ENCODE peak calls at places on chromosome 1, in ten cellular contexts. One of them, this sample, is unnamed.

GRCh38 chr1:153929433-153929825 is 6.7 kb upstream of the GATAD2B start:
- DNase-seq in nephron progenitor cell: no peak
- DNase-seq in NCI-H1092: no peak
- DNase-seq in hippocampal formation: no peak
- DNase-seq in activated naive CD4-positive, alpha-beta T cell: no peak
- DNase-seq in NCI-H1417: no peak
- DNase-seq in ELF-1: no peak
- DNase-seq in tibial nerve: no peak
- DNase-seq in NCI-H345: no peak
- DNase-seq in stimulated activated CD4-positive, alpha-beta T cell treated with anti-CD3 and anti-CD28 coated beads, Interleukin-15, amount 100 ng/mL, for 1 hour: no peak
- DNase-seq in this sample: no peak

GRCh38 chr1:45518910-45519309 is 2.8 kb downstream of the PRDX1 start:
- DNase-seq in nephron progenitor cell: no peak
- DNase-seq in NCI-H1092: no peak
- DNase-seq in hippocampal formation: peak
- DNase-seq in activated naive CD4-positive, alpha-beta T cell: no peak
- DNase-seq in NCI-H1417: no peak
- DNase-seq in ELF-1: no peak
- DNase-seq in tibial nerve: no peak
- DNase-seq in NCI-H345: no peak
- DNase-seq in stimulated activated CD4-positive, alpha-beta T cell treated with anti-CD3 and anti-CD28 coated beads, Interleukin-15, amount 100 ng/mL, for 1 hour: no peak
- DNase-seq in this sample: no peak

GRCh38 chr1:27713139-27713725 is 12.5 kb upstream of the FAM76A start:
- DNase-seq in nephron progenitor cell: no peak
- DNase-seq in NCI-H1092: no peak
- DNase-seq in hippocampal formation: no peak
- DNase-seq in activated naive CD4-positive, alpha-beta T cell: no peak
- DNase-seq in NCI-H1417: peak
- DNase-seq in ELF-1: no peak
- DNase-seq in tibial nerve: no peak
- DNase-seq in NCI-H345: no peak
- DNase-seq in stimulated activated CD4-positive, alpha-beta T cell treated with anti-CD3 and anti-CD28 coated beads, Interleukin-15, amount 100 ng/mL, for 1 hour: no peak
- DNase-seq in this sample: no peak

GRCh38 chr1:25700124-25700523 is 83.5 kb downstream of the MAN1C1 start:
- DNase-seq in nephron progenitor cell: no peak
- DNase-seq in NCI-H1092: no peak
- DNase-seq in hippocampal formation: peak
- DNase-seq in activated naive CD4-positive, alpha-beta T cell: no peak
- DNase-seq in NCI-H1417: no peak
- DNase-seq in ELF-1: no peak
- DNase-seq in tibial nerve: peak
- DNase-seq in NCI-H345: no peak
- DNase-seq in stimulated activated CD4-positive, alpha-beta T cell treated with anti-CD3 and anti-CD28 coated beads, Interleukin-15, amount 100 ng/mL, for 1 hour: no peak
- DNase-seq in this sample: no peak

GRCh38 chr1:172585348-172585747 is 52.4 kb downstream of the SUCO start:
- DNase-seq in nephron progenitor cell: no peak
- DNase-seq in NCI-H1092: no peak
- DNase-seq in hippocampal formation: no peak
- DNase-seq in activated naive CD4-positive, alpha-beta T cell: no peak
- DNase-seq in NCI-H1417: no peak
- DNase-seq in ELF-1: no peak
- DNase-seq in tibial nerve: no peak
- DNase-seq in NCI-H345: no peak
- DNase-seq in stimulated activated CD4-positive, alpha-beta T cell treated with anti-CD3 and anti-CD28 coated beads, Interleukin-15, amount 100 ng/mL, for 1 hour: no peak
- DNase-seq in this sample: no peak

GRCh38 chr1:53070621-53071020 is 8.6 kb downstream of the PODN start:
- DNase-seq in nephron progenitor cell: peak
- DNase-seq in NCI-H1092: no peak
- DNase-seq in hippocampal formation: no peak
- DNase-seq in activated naive CD4-positive, alpha-beta T cell: no peak
- DNase-seq in NCI-H1417: no peak
- DNase-seq in ELF-1: no peak
- DNase-seq in tibial nerve: peak
- DNase-seq in NCI-H345: no peak
- DNase-seq in stimulated activated CD4-positive, alpha-beta T cell treated with anti-CD3 and anti-CD28 coated beads, Interleukin-15, amount 100 ng/mL, for 1 hour: no peak
- DNase-seq in this sample: no peak

GRCh38 chr1:111988377-111988742 is 1.1 kb downstream of the KCND3 start:
- DNase-seq in nephron progenitor cell: no peak
- DNase-seq in NCI-H1092: no peak
- DNase-seq in hippocampal formation: no peak
- DNase-seq in activated naive CD4-positive, alpha-beta T cell: no peak
- DNase-seq in NCI-H1417: no peak
- DNase-seq in ELF-1: no peak
- DNase-seq in tibial nerve: no peak
- DNase-seq in NCI-H345: peak
- DNase-seq in stimulated activated CD4-positive, alpha-beta T cell treated with anti-CD3 and anti-CD28 coated beads, Interleukin-15, amount 100 ng/mL, for 1 hour: no peak
- DNase-seq in this sample: no peak

GRCh38 chr1:50860256-50860655 is 99.8 kb downstream of the FAF1 start:
- DNase-seq in nephron progenitor cell: no peak
- DNase-seq in NCI-H1092: no peak
- DNase-seq in hippocampal formation: no peak
- DNase-seq in activated naive CD4-positive, alpha-beta T cell: no peak
- DNase-seq in NCI-H1417: no peak
- DNase-seq in ELF-1: no peak
- DNase-seq in tibial nerve: no peak
- DNase-seq in NCI-H345: no peak
- DNase-seq in stimulated activated CD4-positive, alpha-beta T cell treated with anti-CD3 and anti-CD28 coated beads, Interleukin-15, amount 100 ng/mL, for 1 hour: no peak
- DNase-seq in this sample: no peak

GRCh38 chr1:204962742-204963632 is 80.0 kb upstream of the CNTN2 start:
- DNase-seq in nephron progenitor cell: no peak
- DNase-seq in NCI-H1092: no peak
- DNase-seq in hippocampal formation: no peak
- DNase-seq in activated naive CD4-positive, alpha-beta T cell: no peak
- DNase-seq in NCI-H1417: no peak
- DNase-seq in ELF-1: no peak
- DNase-seq in tibial nerve: no peak
- DNase-seq in NCI-H345: no peak
- DNase-seq in stimulated activated CD4-positive, alpha-beta T cell treated with anti-CD3 and anti-CD28 coated beads, Interleukin-15, amount 100 ng/mL, for 1 hour: no peak
- DNase-seq in this sample: no peak

GRCh38 chr1:35675773-35676172 is 34.4 kb upstream of the PSMB2 start:
- DNase-seq in nephron progenitor cell: no peak
- DNase-seq in NCI-H1092: no peak
- DNase-seq in hippocampal formation: no peak
- DNase-seq in activated naive CD4-positive, alpha-beta T cell: no peak
- DNase-seq in NCI-H1417: no peak
- DNase-seq in ELF-1: no peak
- DNase-seq in tibial nerve: no peak
- DNase-seq in NCI-H345: no peak
- DNase-seq in stimulated activated CD4-positive, alpha-beta T cell treated with anti-CD3 and anti-CD28 coated beads, Interleukin-15, amount 100 ng/mL, for 1 hour: no peak
- DNase-seq in this sample: no peak

GRCh38 chr1:151006331-151007052 is at the start of gene MINDY1:
- DNase-seq in nephron progenitor cell: peak
- DNase-seq in NCI-H1092: peak
- DNase-seq in hippocampal formation: peak
- DNase-seq in activated naive CD4-positive, alpha-beta T cell: no peak
- DNase-seq in NCI-H1417: peak
- DNase-seq in ELF-1: peak
- DNase-seq in tibial nerve: peak
- DNase-seq in NCI-H345: peak
- DNase-seq in stimulated activated CD4-positive, alpha-beta T cell treated with anti-CD3 and anti-CD28 coated beads, Interleukin-15, amount 100 ng/mL, for 1 hour: no peak
- DNase-seq in this sample: peak

GRCh38 chr1:173301507-173301906 is 94.4 kb upstream of the TNFSF4 start:
- DNase-seq in nephron progenitor cell: no peak
- DNase-seq in NCI-H1092: no peak
- DNase-seq in hippocampal formation: no peak
- DNase-seq in activated naive CD4-positive, alpha-beta T cell: no peak
- DNase-seq in NCI-H1417: no peak
- DNase-seq in ELF-1: no peak
- DNase-seq in tibial nerve: no peak
- DNase-seq in NCI-H345: no peak
- DNase-seq in stimulated activated CD4-positive, alpha-beta T cell treated with anti-CD3 and anti-CD28 coated beads, Interleukin-15, amount 100 ng/mL, for 1 hour: no peak
- DNase-seq in this sample: no peak

GRCh38 chr1:228150021-228150457 is 309 bp downstream of the GJC2 start:
- DNase-seq in nephron progenitor cell: no peak
- DNase-seq in NCI-H1092: no peak
- DNase-seq in hippocampal formation: no peak
- DNase-seq in activated naive CD4-positive, alpha-beta T cell: no peak
- DNase-seq in NCI-H1417: no peak
- DNase-seq in ELF-1: no peak
- DNase-seq in tibial nerve: peak
- DNase-seq in NCI-H345: no peak
- DNase-seq in stimulated activated CD4-positive, alpha-beta T cell treated with anti-CD3 and anti-CD28 coated beads, Interleukin-15, amount 100 ng/mL, for 1 hour: no peak
- DNase-seq in this sample: no peak

GRCh38 chr1:103336376-103336775 is 189.1 kb upstream of the RNPC3 start:
- DNase-seq in nephron progenitor cell: no peak
- DNase-seq in NCI-H1092: no peak
- DNase-seq in hippocampal formation: no peak
- DNase-seq in activated naive CD4-positive, alpha-beta T cell: no peak
- DNase-seq in NCI-H1417: no peak
- DNase-seq in ELF-1: no peak
- DNase-seq in tibial nerve: no peak
- DNase-seq in NCI-H345: no peak
- DNase-seq in stimulated activated CD4-positive, alpha-beta T cell treated with anti-CD3 and anti-CD28 coated beads, Interleukin-15, amount 100 ng/mL, for 1 hour: no peak
- DNase-seq in this sample: no peak

GRCh38 chr1:154327466-154328317 is 2.4 kb downstream of the ATP8B2 start:
- DNase-seq in nephron progenitor cell: no peak
- DNase-seq in NCI-H1092: no peak
- DNase-seq in hippocampal formation: no peak
- DNase-seq in activated naive CD4-positive, alpha-beta T cell: no peak
- DNase-seq in NCI-H1417: peak
- DNase-seq in ELF-1: no peak
- DNase-seq in tibial nerve: no peak
- DNase-seq in NCI-H345: peak
- DNase-seq in stimulated activated CD4-positive, alpha-beta T cell treated with anti-CD3 and anti-CD28 coated beads, Interleukin-15, amount 100 ng/mL, for 1 hour: no peak
- DNase-seq in this sample: peak

GRCh38 chr1:179029293-179029692 is 3.6 kb downstream of the FAM20B start:
- DNase-seq in nephron progenitor cell: no peak
- DNase-seq in NCI-H1092: no peak
- DNase-seq in hippocampal formation: no peak
- DNase-seq in activated naive CD4-positive, alpha-beta T cell: no peak
- DNase-seq in NCI-H1417: no peak
- DNase-seq in ELF-1: peak
- DNase-seq in tibial nerve: no peak
- DNase-seq in NCI-H345: no peak
- DNase-seq in stimulated activated CD4-positive, alpha-beta T cell treated with anti-CD3 and anti-CD28 coated beads, Interleukin-15, amount 100 ng/mL, for 1 hour: no peak
- DNase-seq in this sample: no peak

GRCh38 chr1:33346921-33347649 is 26.2 kb upstream of the A3GALT2 start:
- DNase-seq in nephron progenitor cell: no peak
- DNase-seq in NCI-H1092: no peak
- DNase-seq in hippocampal formation: no peak
- DNase-seq in activated naive CD4-positive, alpha-beta T cell: no peak
- DNase-seq in NCI-H1417: no peak
- DNase-seq in ELF-1: no peak
- DNase-seq in tibial nerve: no peak
- DNase-seq in NCI-H345: no peak
- DNase-seq in stimulated activated CD4-positive, alpha-beta T cell treated with anti-CD3 and anti-CD28 coated beads, Interleukin-15, amount 100 ng/mL, for 1 hour: no peak
- DNase-seq in this sample: peak

GRCh38 chr1:154574715-154575114 is 7.1 kb downstream of the CHRNB2 start:
- DNase-seq in nephron progenitor cell: no peak
- DNase-seq in NCI-H1092: peak
- DNase-seq in hippocampal formation: no peak
- DNase-seq in activated naive CD4-positive, alpha-beta T cell: no peak
- DNase-seq in NCI-H1417: peak
- DNase-seq in ELF-1: no peak
- DNase-seq in tibial nerve: no peak
- DNase-seq in NCI-H345: peak
- DNase-seq in stimulated activated CD4-positive, alpha-beta T cell treated with anti-CD3 and anti-CD28 coated beads, Interleukin-15, amount 100 ng/mL, for 1 hour: no peak
- DNase-seq in this sample: peak

GRCh38 chr1:47399138-47399840 is 16.8 kb upstream of the FOXE3 start:
- DNase-seq in nephron progenitor cell: no peak
- DNase-seq in NCI-H1092: no peak
- DNase-seq in hippocampal formation: no peak
- DNase-seq in activated naive CD4-positive, alpha-beta T cell: no peak
- DNase-seq in NCI-H1417: no peak
- DNase-seq in ELF-1: no peak
- DNase-seq in tibial nerve: no peak
- DNase-seq in NCI-H345: no peak
- DNase-seq in stimulated activated CD4-positive, alpha-beta T cell treated with anti-CD3 and anti-CD28 coated beads, Interleukin-15, amount 100 ng/mL, for 1 hour: no peak
- DNase-seq in this sample: no peak

GRCh38 chr1:235918032-235918431 is 51.3 kb upstream of the LYST start:
- DNase-seq in nephron progenitor cell: no peak
- DNase-seq in NCI-H1092: peak
- DNase-seq in hippocampal formation: no peak
- DNase-seq in activated naive CD4-positive, alpha-beta T cell: no peak
- DNase-seq in NCI-H1417: no peak
- DNase-seq in ELF-1: no peak
- DNase-seq in tibial nerve: no peak
- DNase-seq in NCI-H345: no peak
- DNase-seq in stimulated activated CD4-positive, alpha-beta T cell treated with anti-CD3 and anti-CD28 coated beads, Interleukin-15, amount 100 ng/mL, for 1 hour: no peak
- DNase-seq in this sample: no peak

GRCh38 chr1:107000907-107001306 is 55.6 kb upstream of the PRMT6 start:
- DNase-seq in nephron progenitor cell: no peak
- DNase-seq in NCI-H1092: no peak
- DNase-seq in hippocampal formation: no peak
- DNase-seq in activated naive CD4-positive, alpha-beta T cell: no peak
- DNase-seq in NCI-H1417: no peak
- DNase-seq in ELF-1: no peak
- DNase-seq in tibial nerve: no peak
- DNase-seq in NCI-H345: no peak
- DNase-seq in stimulated activated CD4-positive, alpha-beta T cell treated with anti-CD3 and anti-CD28 coated beads, Interleukin-15, amount 100 ng/mL, for 1 hour: no peak
- DNase-seq in this sample: no peak

GRCh38 chr1:4328402-4329071 is 325.9 kb upstream of the AJAP1 start:
- DNase-seq in nephron progenitor cell: no peak
- DNase-seq in NCI-H1092: no peak
- DNase-seq in hippocampal formation: no peak
- DNase-seq in activated naive CD4-positive, alpha-beta T cell: no peak
- DNase-seq in NCI-H1417: no peak
- DNase-seq in ELF-1: no peak
- DNase-seq in tibial nerve: no peak
- DNase-seq in NCI-H345: no peak
- DNase-seq in stimulated activated CD4-positive, alpha-beta T cell treated with anti-CD3 and anti-CD28 coated beads, Interleukin-15, amount 100 ng/mL, for 1 hour: no peak
- DNase-seq in this sample: no peak

GRCh38 chr1:23793018-23793781 is 2.3 kb downstream of the LYPLA2 start:
- DNase-seq in nephron progenitor cell: peak
- DNase-seq in NCI-H1092: no peak
- DNase-seq in hippocampal formation: no peak
- DNase-seq in activated naive CD4-positive, alpha-beta T cell: no peak
- DNase-seq in NCI-H1417: no peak
- DNase-seq in ELF-1: no peak
- DNase-seq in tibial nerve: no peak
- DNase-seq in NCI-H345: no peak
- DNase-seq in stimulated activated CD4-positive, alpha-beta T cell treated with anti-CD3 and anti-CD28 coated beads, Interleukin-15, amount 100 ng/mL, for 1 hour: no peak
- DNase-seq in this sample: no peak

GRCh38 chr1:81936838-81937237 is 136.1 kb downstream of the ADGRL2 start:
- DNase-seq in nephron progenitor cell: no peak
- DNase-seq in NCI-H1092: no peak
- DNase-seq in hippocampal formation: peak
- DNase-seq in activated naive CD4-positive, alpha-beta T cell: no peak
- DNase-seq in NCI-H1417: no peak
- DNase-seq in ELF-1: no peak
- DNase-seq in tibial nerve: no peak
- DNase-seq in NCI-H345: no peak
- DNase-seq in stimulated activated CD4-positive, alpha-beta T cell treated with anti-CD3 and anti-CD28 coated beads, Interleukin-15, amount 100 ng/mL, for 1 hour: no peak
- DNase-seq in this sample: no peak

GRCh38 chr1:93256433-93256832 is 75.9 kb downstream of the CCDC18 start:
- DNase-seq in nephron progenitor cell: no peak
- DNase-seq in NCI-H1092: no peak
- DNase-seq in hippocampal formation: no peak
- DNase-seq in activated naive CD4-positive, alpha-beta T cell: no peak
- DNase-seq in NCI-H1417: no peak
- DNase-seq in ELF-1: no peak
- DNase-seq in tibial nerve: no peak
- DNase-seq in NCI-H345: no peak
- DNase-seq in stimulated activated CD4-positive, alpha-beta T cell treated with anti-CD3 and anti-CD28 coated beads, Interleukin-15, amount 100 ng/mL, for 1 hour: no peak
- DNase-seq in this sample: no peak

GRCh38 chr1:192901500-192901899 is 92.7 kb downstream of the RGS2 start:
- DNase-seq in nephron progenitor cell: no peak
- DNase-seq in NCI-H1092: no peak
- DNase-seq in hippocampal formation: no peak
- DNase-seq in activated naive CD4-positive, alpha-beta T cell: no peak
- DNase-seq in NCI-H1417: no peak
- DNase-seq in ELF-1: no peak
- DNase-seq in tibial nerve: no peak
- DNase-seq in NCI-H345: no peak
- DNase-seq in stimulated activated CD4-positive, alpha-beta T cell treated with anti-CD3 and anti-CD28 coated beads, Interleukin-15, amount 100 ng/mL, for 1 hour: no peak
- DNase-seq in this sample: no peak

GRCh38 chr1:22114083-22115012 is 28.5 kb downstream of the WNT4 start:
- DNase-seq in nephron progenitor cell: no peak
- DNase-seq in NCI-H1092: peak
- DNase-seq in hippocampal formation: no peak
- DNase-seq in activated naive CD4-positive, alpha-beta T cell: no peak
- DNase-seq in NCI-H1417: no peak
- DNase-seq in ELF-1: peak
- DNase-seq in tibial nerve: no peak
- DNase-seq in NCI-H345: no peak
- DNase-seq in stimulated activated CD4-positive, alpha-beta T cell treated with anti-CD3 and anti-CD28 coated beads, Interleukin-15, amount 100 ng/mL, for 1 hour: no peak
- DNase-seq in this sample: no peak

GRCh38 chr1:115953180-115953579 is 23.1 kb upstream of the SLC22A15 start:
- DNase-seq in nephron progenitor cell: no peak
- DNase-seq in NCI-H1092: no peak
- DNase-seq in hippocampal formation: no peak
- DNase-seq in activated naive CD4-positive, alpha-beta T cell: no peak
- DNase-seq in NCI-H1417: no peak
- DNase-seq in ELF-1: no peak
- DNase-seq in tibial nerve: no peak
- DNase-seq in NCI-H345: no peak
- DNase-seq in stimulated activated CD4-positive, alpha-beta T cell treated with anti-CD3 and anti-CD28 coated beads, Interleukin-15, amount 100 ng/mL, for 1 hour: no peak
- DNase-seq in this sample: no peak